ENCODE peak calls at places on chromosomes 12 and 14, in ten cellular contexts. S is ecto neural progenitor cell; G is epithelial cell of esophagus; C is neuronal stem cell; Z is NCI-H2081; U is stimulated activated CD4-positive, alpha-beta T cell treated with anti-CD3 and anti-CD28 coated beads, Interleukin-1b, Interleukin-23, amount 100 ng/mL, for 1 hour; N is activated T-cell treated with anti-CD3 and anti-CD28 coated beads for 24 hours; J is amniotic epithelial cell; K is NCI-H1105 treated with DMSO at 0.1 percent for 48 hours; V is A172. L is an unnamed sample.

GRCh38 chr14:57983235-57983634 is 117.3 kb upstream of the SLC35F4 start:
- DNase-seq in S (no peak), G (no peak), C (no peak), Z (no peak), U (no peak), N (no peak), J (no peak), K (no peak), V (no peak), L (no peak)

GRCh38 chr12:119181944-119182343 is 3.2 kb downstream of the HSPB8 start:
- DNase-seq in S (no peak), G (no peak), C (no peak), Z (no peak), U (no peak), N (no peak), J (no peak), K (no peak), V (no peak), L (no peak)

GRCh38 chr14:75715926-75716780 is 55.1 kb downstream of the TTLL5 start:
- DNase-seq in S (no peak), G (peak; percentile 28), C (no peak), Z (no peak), U (no peak), N (no peak), J (peak; percentile 87), K (no peak), V (peak; percentile 8), L (no peak)

GRCh38 chr12:96623155-96623554 is 133.8 kb downstream of the CFAP54 start:
- DNase-seq in S (no peak), G (no peak), C (peak; percentile 49), Z (no peak), U (no peak), N (no peak), J (no peak), K (no peak), V (no peak), L (no peak)

GRCh38 chr14:40936861-40937260 is 669.8 kb upstream of the LRFN5 start:
- DNase-seq in S (no peak), G (no peak), C (no peak), Z (no peak), U (no peak), N (no peak), J (no peak), K (no peak), V (no peak), L (no peak)

GRCh38 chr14:65200454-65200853 is 98.1 kb upstream of the MAX start:
- DNase-seq in S (no peak), G (no peak), C (no peak), Z (no peak), U (no peak), N (no peak), J (no peak), K (no peak), V (no peak), L (no peak)

GRCh38 chr12:60393093-60393492 is 797.3 kb downstream of the SLC16A7 start:
- DNase-seq in S (no peak), G (no peak), C (no peak), Z (no peak), U (no peak), N (no peak), J (no peak), K (no peak), V (no peak), L (no peak)

GRCh38 chr14:73553845-73554244 is 4.9 kb downstream of the HEATR4 start:
- DNase-seq in S (no peak), G (no peak), C (no peak), Z (no peak), U (no peak), N (no peak), J (no peak), K (no peak), V (no peak), L (no peak)

GRCh38 chr12:88153959-88154358 is 11.9 kb downstream of the TMTC3 start:
- DNase-seq in S (no peak), G (peak; percentile 54), C (no peak), Z (peak; percentile 13), U (no peak), N (no peak), J (peak; percentile 57), K (peak; percentile 8), V (peak; percentile 13), L (no peak)

GRCh38 chr14:75981426-75981825 is 369 bp downstream of the TGFB3 start:
- DNase-seq in S (no peak), G (peak; percentile 20), C (peak; percentile 37), Z (peak; percentile 39), U (no peak), N (peak; percentile 30), J (no peak), K (peak; percentile 50), V (no peak), L (no peak)

GRCh38 chr14:34843011-34843554 is 32.1 kb downstream of the BAZ1A start:
- DNase-seq in S (no peak), G (peak; percentile 99), C (no peak), Z (no peak), U (no peak), N (no peak), J (peak; percentile 68), K (peak; percentile 10), V (peak; percentile 74), L (no peak)

GRCh38 chr12:51898937-51899336 is 8.4 kb upstream of the ACVRL1 start:
- DNase-seq in S (no peak), G (no peak), C (no peak), Z (no peak), U (no peak), N (no peak), J (peak; percentile 54), K (no peak), V (peak; percentile 92), L (no peak)

GRCh38 chr12:49708851-49709250 is 1.6 kb upstream of the FMNL3 start:
- DNase-seq in S (no peak), G (no peak), C (no peak), Z (no peak), U (no peak), N (no peak), J (no peak), K (no peak), V (no peak), L (no peak)

GRCh38 chr14:93926209-93926872 is 803 bp upstream of the FAM181A start:
- DNase-seq in S (peak; percentile 62), G (no peak), C (peak; percentile 58), Z (peak; percentile 85), U (no peak), N (no peak), J (no peak), K (no peak), V (no peak), L (no peak)

GRCh38 chr12:30440826-30441602 is 254.7 kb downstream of the IPO8 start:
- DNase-seq in S (no peak), G (peak; percentile 36), C (peak; percentile 12), Z (no peak), U (no peak), N (no peak), J (peak; percentile 25), K (no peak), V (peak; percentile 45), L (no peak)

GRCh38 chr14:51182166-51182565 is 57.9 kb upstream of the TMX1 start:
- DNase-seq in S (no peak), G (peak; percentile 72), C (no peak), Z (peak; percentile 18), U (no peak), N (no peak), J (no peak), K (peak; percentile 29), V (peak; percentile 24), L (no peak)

GRCh38 chr12:116731801-116732200 is 6.1 kb downstream of the SPRING1 start:
- DNase-seq in S (no peak), G (no peak), C (no peak), Z (no peak), U (no peak), N (no peak), J (no peak), K (no peak), V (no peak), L (no peak)

GRCh38 chr12:31923063-31923412 is 36.2 kb upstream of the RESF1 start:
- DNase-seq in S (no peak), G (no peak), C (no peak), Z (no peak), U (no peak), N (no peak), J (no peak), K (no peak), V (no peak), L (no peak)

GRCh38 chr12:13257356-13257875 is 60.9 kb downstream of the EMP1 start:
- DNase-seq in S (no peak), G (no peak), C (no peak), Z (no peak), U (no peak), N (no peak), J (peak; percentile 63), K (no peak), V (no peak), L (no peak)

GRCh38 chr12:48796976-48797375 is 8.1 kb upstream of the ADCY6 start:
- DNase-seq in S (no peak), G (no peak), C (no peak), Z (no peak), U (no peak), N (no peak), J (peak; percentile 34), K (no peak), V (no peak), L (no peak)

GRCh38 chr12:103881261-103881660 is 40.2 kb upstream of the NT5DC3 start:
- DNase-seq in S (no peak), G (no peak), C (no peak), Z (no peak), U (no peak), N (no peak), J (no peak), K (no peak), V (no peak), L (no peak)

GRCh38 chr12:56931474-56931978 is 2.7 kb downstream of the SDR9C7 start:
- DNase-seq in S (no peak), G (peak; percentile 86), C (no peak), Z (no peak), U (no peak), N (no peak), J (peak; percentile 90), K (no peak), V (peak; percentile 33), L (peak; percentile 56)

GRCh38 chr14:68631691-68632590 is 160.9 kb downstream of the ZFP36L1 start:
- DNase-seq in S (peak; percentile 42), G (no peak), C (no peak), Z (no peak), U (no peak), N (no peak), J (no peak), K (no peak), V (no peak), L (peak; percentile 68)

GRCh38 chr14:67112344-67112743 is 76.9 kb upstream of the GARIN2 start:
- DNase-seq in S (no peak), G (no peak), C (no peak), Z (no peak), U (no peak), N (no peak), J (no peak), K (no peak), V (no peak), L (no peak)